ENCODE peak calls at places on chromosomes 16 and 17, in ten cellular contexts. V is fibroblast of lung, S is mesendoderm, R is HCT116, G is A549, W is endothelial cell of umbilical vein, P is K562, D is IMR-90, A is DND-41, H is H1. Z is an unnamed sample. For H3K4me1, the result is how much of the 10 kb centered on the place peaks cover.

GRCh38 chr17:29825604-29826003 is 104.4 kb downstream of the SSH2 start:
- DNase-seq in R (no peak), H (no peak), P (no peak), A (no peak), V (no peak), W (no peak), D (no peak), S (no peak), G (no peak), Z (no peak)

GRCh38 chr16:89924298-89924924 is 1.3 kb downstream of the TUBB3 start:
- DNase-seq in D (peak), H (peak), G (peak), R (no peak), S (peak), W (peak), V (peak), P (peak), A (peak), Z (peak)

GRCh38 chr16:10678655-10679054 is 16.1 kb downstream of the TEKT5 start:
- DNase-seq in R (no peak), V (no peak), W (no peak), H (no peak), P (no peak), S (peak), D (no peak), A (no peak), G (no peak), Z (no peak)

GRCh38 chr17:70184770-70185169 is 15.4 kb downstream of the KCNJ2 start:
- DNase-seq in V (peak), R (no peak), H (no peak), S (no peak), W (peak), P (no peak), G (peak), D (peak), A (no peak), Z (no peak)

GRCh38 chr17:78993241-78993956 is 13.7 kb upstream of the LGALS3BP start:
- DNase-seq in W (peak), D (peak), V (peak), A (peak), R (no peak), P (peak), H (no peak), S (peak), G (peak), Z (peak)

GRCh38 chr16:50690177-50690576 is 3.2 kb upstream of the NOD2 start:
- DNase-seq in G (no peak), H (no peak), R (no peak), D (no peak), P (no peak), W (no peak), V (no peak), A (no peak), S (no peak), Z (no peak)

GRCh38 chr16:31386157-31386984 is 6.8 kb upstream of the ITGAD start:
- DNase-seq in V (no peak), W (no peak), A (no peak), H (no peak), S (peak), D (peak), P (no peak), G (peak), R (peak), Z (peak)

GRCh38 chr17:41254861-41255260 is 323 bp upstream of the KRTAP9-9 start:
- DNase-seq in V (no peak), H (no peak), A (no peak), D (peak), W (peak), S (no peak), R (no peak), G (no peak), P (peak), Z (no peak)

GRCh38 chr17:38352245-38353083 is 820 bp downstream of the SOCS7 start:
- DNase-seq in R (no peak), V (peak), G (no peak), P (peak), S (peak), W (peak), D (no peak), A (peak), H (no peak), Z (peak)

GRCh38 chr17:68621065-68621464 is 19.9 kb upstream of the FAM20A start:
- DNase-seq in D (no peak), W (no peak), S (no peak), H (no peak), P (no peak), G (no peak), R (no peak), V (no peak), A (no peak), Z (no peak)

GRCh38 chr17:61421460-61421859 is 21.8 kb downstream of the TBX2 start:
- DNase-seq in W (no peak), D (no peak), A (no peak), G (no peak), P (no peak), S (no peak), R (no peak), V (no peak), H (no peak), Z (no peak)

GRCh38 chr17:61420745-61421398 is 21.2 kb downstream of the TBX2 start:
- DNase-seq in G (no peak), W (no peak), H (no peak), D (no peak), V (no peak), S (no peak), A (no peak), R (no peak), P (no peak), Z (no peak)

GRCh38 chr17:61419496-61420046 is 19.9 kb downstream of the TBX2 start:
- DNase-seq in D (no peak), V (no peak), A (no peak), H (no peak), G (no peak), R (no peak), W (no peak), S (no peak), P (no peak), Z (no peak)

GRCh38 chr17:61418433-61418832 is 18.8 kb downstream of the TBX2 start:
- DNase-seq in A (no peak), V (peak), S (no peak), D (no peak), R (no peak), H (no peak), G (no peak), P (no peak), W (no peak), Z (no peak)

GRCh38 chr17:61420128-61420527 is 20.5 kb downstream of the TBX2 start:
- DNase-seq in H (no peak), W (no peak), G (no peak), S (no peak), P (no peak), D (no peak), V (no peak), A (peak), R (no peak), Z (no peak)
- H3K4me2 ChIP-seq in H (no peak), W (no peak), G (no peak), S (no peak), P (no peak), D (no peak), V (no peak), A (no peak), R (no peak), Z (no peak)

GRCh38 chr16:56941092-56941491 is 9.2 kb downstream of the HERPUD1 start:
- DNase-seq in H (no peak), D (no peak), R (no peak), P (no peak), G (no peak), W (no peak), A (no peak), V (no peak), S (no peak), Z (no peak)
- H3K4me1 ChIP-seq in H (under half), D (under half), R (under half), P (under half), G (under half), W (under half), A (under half), V (under half), S (under half), Z (under half)

GRCh38 chr17:82876149-82876548 is 36.3 kb upstream of the ZNF750 start:
- DNase-seq in A (no peak), P (peak), W (peak), D (peak), S (peak), R (no peak), G (no peak), H (no peak), V (peak), Z (no peak)
- H3K4me3 ChIP-seq in A (no peak), P (no peak), W (no peak), D (no peak), S (no peak), R (peak), G (no peak), H (no peak), V (no peak), Z (no peak)

GRCh38 chr16:67164599-67165061 is at the start of gene HSF4:
- DNase-seq in P (peak), S (no peak), H (no peak), V (peak), G (no peak), W (no peak), D (no peak), A (no peak), R (no peak), Z (no peak)

GRCh38 chr16:67163903-67164558 is 514 bp upstream of the HSF4 start:
- DNase-seq in D (no peak), W (no peak), A (no peak), R (no peak), V (peak), P (no peak), G (no peak), H (no peak), S (no peak), Z (peak)

GRCh38 chr16:67161595-67162058 is 1.9 kb downstream of the FBXL8 start:
- DNase-seq in D (no peak), A (no peak), V (no peak), S (peak), W (no peak), R (no peak), P (no peak), H (no peak), G (no peak), Z (no peak)

GRCh38 chr16:67162439-67163163 is 1.9 kb upstream of the HSF4 start:
- DNase-seq in W (no peak), R (no peak), V (no peak), S (peak), G (no peak), A (no peak), D (no peak), P (no peak), H (no peak), Z (no peak)

GRCh38 chr16:67163164-67163902 is 1.2 kb upstream of the HSF4 start:
- DNase-seq in A (no peak), R (no peak), D (peak), W (peak), G (no peak), P (no peak), H (no peak), V (peak), S (peak), Z (peak)
- H3K4me2 ChIP-seq in A (no peak), R (no peak), D (peak), W (peak), G (no peak), P (no peak), H (peak), V (peak), S (peak), Z (peak)

GRCh38 chr16:84240455-84240854 is 643 bp upstream of the KCNG4 start:
- DNase-seq in A (no peak), P (no peak), H (no peak), V (no peak), W (no peak), D (no peak), R (no peak), S (no peak), G (no peak), Z (no peak)
- H3K4me1 ChIP-seq in A (under half), P (under half), H (under half), V (under half), W (under half), D (under half), R (under half), S (under half), G (under half), Z (under half)

DNA sequence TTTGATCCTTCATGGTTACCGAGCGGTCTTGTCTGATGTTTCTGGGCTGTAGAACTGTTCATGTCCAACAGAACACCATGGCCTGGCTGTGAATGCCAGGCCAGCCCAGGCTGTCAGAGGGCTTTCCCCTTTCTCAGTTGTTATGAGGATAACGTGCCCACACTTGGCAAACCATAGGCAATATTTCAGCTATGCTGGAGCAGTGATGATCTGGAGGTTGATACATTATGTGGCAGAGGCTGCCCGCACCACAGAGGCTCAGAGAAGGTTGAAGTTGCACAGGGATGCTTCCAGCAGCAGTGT is 92.9 kb downstream of the C16orf78 start:
- DNase-seq in P (no peak), V (no peak), R (no peak), D (no peak), W (no peak), H (no peak), A (peak), S (no peak), G (no peak), Z (no peak)
- H3K4me3 ChIP-seq in P (no peak), V (no peak), R (no peak), D (no peak), W (no peak), H (no peak), A (no peak), S (no peak), G (no peak), Z (no peak)